ENCODE peak calls at places on chromosomes 16 and 17, in ten cellular contexts. One of them, this sample, is unnamed.

GRCh38 chr17:15409721-15410247 is 57.6 kb downstream of the CDRT4 start:
- DNase-seq in aorta: peak; percentile 72
- DNase-seq in EL: peak; percentile 94
- DNase-seq in HTR-8/SVneo: peak; percentile 74
- DNase-seq in GM12891: no peak
- DNase-seq in stimulated activated CD4-positive, alpha-beta T cell treated with anti-CD3 and anti-CD28 coated beads, Interleukin-1b, Interleukin-23, amount 100 ng/mL, for 1 hour: no peak
- DNase-seq in CD4-positive, alpha-beta T cell: no peak
- DNase-seq in GF-D8: no peak
- DNase-seq in EH: peak; percentile 97
- DNase-seq in skeletal muscle cell: peak; percentile 83
- DNase-seq in this sample: no peak

GRCh38 chr16:67833035-67833417 is 9.1 kb upstream of the THAP11 start:
- DNase-seq in EH: peak; percentile 83
- DNase-seq in GF-D8: no peak
- DNase-seq in GM12891: no peak
- DNase-seq in skeletal muscle cell: no peak
- DNase-seq in CD4-positive, alpha-beta T cell: no peak
- DNase-seq in EL: peak; percentile 84
- DNase-seq in aorta: no peak
- DNase-seq in stimulated activated CD4-positive, alpha-beta T cell treated with anti-CD3 and anti-CD28 coated beads, Interleukin-1b, Interleukin-23, amount 100 ng/mL, for 1 hour: no peak
- DNase-seq in HTR-8/SVneo: no peak
- DNase-seq in this sample: peak; percentile 21

GRCh38 chr17:42531455-42532354 is 4.3 kb upstream of the NAGLU start:
- DNase-seq in stimulated activated CD4-positive, alpha-beta T cell treated with anti-CD3 and anti-CD28 coated beads, Interleukin-1b, Interleukin-23, amount 100 ng/mL, for 1 hour: no peak
- DNase-seq in GM12891: no peak
- DNase-seq in HTR-8/SVneo: no peak
- DNase-seq in aorta: peak; percentile 78
- DNase-seq in GF-D8: peak; percentile 41
- DNase-seq in EH: peak; percentile 64
- DNase-seq in CD4-positive, alpha-beta T cell: peak; percentile 26
- DNase-seq in skeletal muscle cell: no peak
- DNase-seq in EL: peak; percentile 59
- DNase-seq in this sample: peak; percentile 56

GRCh38 chr17:3020381-3020780 is 43.0 kb downstream of the OR1D5 start:
- DNase-seq in EL: no peak
- DNase-seq in stimulated activated CD4-positive, alpha-beta T cell treated with anti-CD3 and anti-CD28 coated beads, Interleukin-1b, Interleukin-23, amount 100 ng/mL, for 1 hour: no peak
- DNase-seq in aorta: peak; percentile 14
- DNase-seq in skeletal muscle cell: no peak
- DNase-seq in GF-D8: no peak
- DNase-seq in CD4-positive, alpha-beta T cell: no peak
- DNase-seq in GM12891: no peak
- DNase-seq in EH: no peak
- DNase-seq in HTR-8/SVneo: no peak
- DNase-seq in this sample: no peak

GRCh38 chr16:11213799-11214198 is 42.2 kb downstream of the SOCS1 start:
- DNase-seq in CD4-positive, alpha-beta T cell: no peak
- DNase-seq in GF-D8: no peak
- DNase-seq in stimulated activated CD4-positive, alpha-beta T cell treated with anti-CD3 and anti-CD28 coated beads, Interleukin-1b, Interleukin-23, amount 100 ng/mL, for 1 hour: no peak
- DNase-seq in skeletal muscle cell: no peak
- DNase-seq in aorta: no peak
- DNase-seq in HTR-8/SVneo: no peak
- DNase-seq in EH: no peak
- DNase-seq in EL: no peak
- DNase-seq in GM12891: no peak
- DNase-seq in this sample: no peak

GRCh38 chr17:75959046-75959838 is 18.4 kb upstream of the FBF1 start:
- DNase-seq in HTR-8/SVneo: no peak
- DNase-seq in skeletal muscle cell: no peak
- DNase-seq in aorta: no peak
- DNase-seq in EL: no peak
- DNase-seq in GM12891: no peak
- DNase-seq in CD4-positive, alpha-beta T cell: no peak
- DNase-seq in stimulated activated CD4-positive, alpha-beta T cell treated with anti-CD3 and anti-CD28 coated beads, Interleukin-1b, Interleukin-23, amount 100 ng/mL, for 1 hour: no peak
- DNase-seq in GF-D8: no peak
- DNase-seq in EH: no peak
- DNase-seq in this sample: no peak

GRCh38 chr16:3305109-3306068 is at the start of the genes TIGD7 and ZNF75A:
- DNase-seq in HTR-8/SVneo: peak; percentile 90
- DNase-seq in GF-D8: peak; percentile 82
- DNase-seq in GM12891: peak; percentile 88
- DNase-seq in stimulated activated CD4-positive, alpha-beta T cell treated with anti-CD3 and anti-CD28 coated beads, Interleukin-1b, Interleukin-23, amount 100 ng/mL, for 1 hour: peak; percentile 53
- DNase-seq in CD4-positive, alpha-beta T cell: peak; percentile 72
- DNase-seq in EL: peak; percentile 89
- DNase-seq in EH: peak; percentile 90
- DNase-seq in aorta: peak; percentile 93
- DNase-seq in skeletal muscle cell: peak; percentile 68
- DNase-seq in this sample: peak; percentile 86

GRCh38 chr16:88376835-88377726 is 5.7 kb upstream of the ZNF469 start:
- DNase-seq in CD4-positive, alpha-beta T cell: no peak
- DNase-seq in stimulated activated CD4-positive, alpha-beta T cell treated with anti-CD3 and anti-CD28 coated beads, Interleukin-1b, Interleukin-23, amount 100 ng/mL, for 1 hour: no peak
- DNase-seq in GF-D8: no peak
- DNase-seq in skeletal muscle cell: no peak
- DNase-seq in EH: peak; percentile 71
- DNase-seq in HTR-8/SVneo: no peak
- DNase-seq in GM12891: no peak
- DNase-seq in EL: peak; percentile 44
- DNase-seq in aorta: peak; percentile 35
- DNase-seq in this sample: no peak

GRCh38 chr17:63437287-63438091 is 8.6 kb downstream of the CYB561 start:
- DNase-seq in GF-D8: no peak
- DNase-seq in CD4-positive, alpha-beta T cell: no peak
- DNase-seq in EH: no peak
- DNase-seq in aorta: peak; percentile 52
- DNase-seq in stimulated activated CD4-positive, alpha-beta T cell treated with anti-CD3 and anti-CD28 coated beads, Interleukin-1b, Interleukin-23, amount 100 ng/mL, for 1 hour: no peak
- DNase-seq in EL: no peak
- DNase-seq in HTR-8/SVneo: no peak
- DNase-seq in skeletal muscle cell: no peak
- DNase-seq in GM12891: no peak
- DNase-seq in this sample: no peak

GRCh38 chr17:65071861-65072260 is 15.3 kb upstream of the GNA13 start:
- DNase-seq in GF-D8: no peak
- DNase-seq in HTR-8/SVneo: no peak
- DNase-seq in CD4-positive, alpha-beta T cell: no peak
- DNase-seq in GM12891: no peak
- DNase-seq in aorta: no peak
- DNase-seq in EH: peak; percentile 50
- DNase-seq in stimulated activated CD4-positive, alpha-beta T cell treated with anti-CD3 and anti-CD28 coated beads, Interleukin-1b, Interleukin-23, amount 100 ng/mL, for 1 hour: no peak
- DNase-seq in EL: peak; percentile 46
- DNase-seq in skeletal muscle cell: no peak
- DNase-seq in this sample: no peak

GRCh38 chr17:44733753-44734152 is 25.0 kb upstream of the ADAM11 start:
- DNase-seq in HTR-8/SVneo: peak; percentile 48
- DNase-seq in aorta: no peak
- DNase-seq in EL: no peak
- DNase-seq in GF-D8: no peak
- DNase-seq in CD4-positive, alpha-beta T cell: no peak
- DNase-seq in skeletal muscle cell: no peak
- DNase-seq in EH: peak; percentile 11
- DNase-seq in stimulated activated CD4-positive, alpha-beta T cell treated with anti-CD3 and anti-CD28 coated beads, Interleukin-1b, Interleukin-23, amount 100 ng/mL, for 1 hour: no peak
- DNase-seq in GM12891: no peak
- DNase-seq in this sample: no peak

GRCh38 chr17:74690409-74690825 is 22.3 kb downstream of the CD300LF start:
- DNase-seq in EH: no peak
- DNase-seq in skeletal muscle cell: no peak
- DNase-seq in HTR-8/SVneo: no peak
- DNase-seq in EL: no peak
- DNase-seq in aorta: peak; percentile 79
- DNase-seq in stimulated activated CD4-positive, alpha-beta T cell treated with anti-CD3 and anti-CD28 coated beads, Interleukin-1b, Interleukin-23, amount 100 ng/mL, for 1 hour: no peak
- DNase-seq in GF-D8: peak; percentile 99
- DNase-seq in GM12891: no peak
- DNase-seq in CD4-positive, alpha-beta T cell: no peak
- DNase-seq in this sample: no peak

GRCh38 chr16:2085669-2086068 is 37.9 kb downstream of the TSC2 start:
- DNase-seq in HTR-8/SVneo: no peak
- DNase-seq in CD4-positive, alpha-beta T cell: no peak
- DNase-seq in EH: peak; percentile 44
- DNase-seq in skeletal muscle cell: no peak
- DNase-seq in EL: no peak
- DNase-seq in GF-D8: no peak
- DNase-seq in stimulated activated CD4-positive, alpha-beta T cell treated with anti-CD3 and anti-CD28 coated beads, Interleukin-1b, Interleukin-23, amount 100 ng/mL, for 1 hour: no peak
- DNase-seq in GM12891: no peak
- DNase-seq in aorta: no peak
- DNase-seq in this sample: no peak

GRCh38 chr16:89007371-89008249 is 30.6 kb upstream of the CBFA2T3 start:
- DNase-seq in stimulated activated CD4-positive, alpha-beta T cell treated with anti-CD3 and anti-CD28 coated beads, Interleukin-1b, Interleukin-23, amount 100 ng/mL, for 1 hour: no peak
- DNase-seq in CD4-positive, alpha-beta T cell: no peak
- DNase-seq in GM12891: no peak
- DNase-seq in aorta: no peak
- DNase-seq in GF-D8: no peak
- DNase-seq in EH: no peak
- DNase-seq in EL: no peak
- DNase-seq in skeletal muscle cell: no peak
- DNase-seq in HTR-8/SVneo: no peak
- DNase-seq in this sample: no peak

GRCh38 chr16:31460582-31461002 is 1.3 kb downstream of the ARMC5 start:
- DNase-seq in skeletal muscle cell: no peak
- DNase-seq in CD4-positive, alpha-beta T cell: no peak
- DNase-seq in stimulated activated CD4-positive, alpha-beta T cell treated with anti-CD3 and anti-CD28 coated beads, Interleukin-1b, Interleukin-23, amount 100 ng/mL, for 1 hour: no peak
- DNase-seq in HTR-8/SVneo: no peak
- DNase-seq in aorta: no peak
- DNase-seq in GM12891: no peak
- DNase-seq in EL: peak; percentile 45
- DNase-seq in GF-D8: no peak
- DNase-seq in EH: peak; percentile 76
- DNase-seq in this sample: no peak

GRCh38 chr16:24980077-24980793 is 34.9 kb downstream of the ARHGAP17 start:
- DNase-seq in skeletal muscle cell: no peak
- DNase-seq in aorta: no peak
- DNase-seq in EL: peak; percentile 62
- DNase-seq in CD4-positive, alpha-beta T cell: no peak
- DNase-seq in GM12891: no peak
- DNase-seq in EH: peak; percentile 49
- DNase-seq in GF-D8: no peak
- DNase-seq in HTR-8/SVneo: no peak
- DNase-seq in stimulated activated CD4-positive, alpha-beta T cell treated with anti-CD3 and anti-CD28 coated beads, Interleukin-1b, Interleukin-23, amount 100 ng/mL, for 1 hour: no peak
- DNase-seq in this sample: no peak

GRCh38 chr16:83779881-83780280 is 27.9 kb upstream of the HSBP1 start:
- DNase-seq in aorta: no peak
- DNase-seq in stimulated activated CD4-positive, alpha-beta T cell treated with anti-CD3 and anti-CD28 coated beads, Interleukin-1b, Interleukin-23, amount 100 ng/mL, for 1 hour: no peak
- DNase-seq in skeletal muscle cell: peak; percentile 12
- DNase-seq in HTR-8/SVneo: no peak
- DNase-seq in CD4-positive, alpha-beta T cell: no peak
- DNase-seq in EL: peak; percentile 58
- DNase-seq in GF-D8: no peak
- DNase-seq in EH: peak; percentile 84
- DNase-seq in GM12891: no peak
- DNase-seq in this sample: no peak

GRCh38 chr17:30372755-30373154 is 6.0 kb upstream of the CPD start:
- DNase-seq in skeletal muscle cell: no peak
- DNase-seq in HTR-8/SVneo: peak; percentile 56
- DNase-seq in stimulated activated CD4-positive, alpha-beta T cell treated with anti-CD3 and anti-CD28 coated beads, Interleukin-1b, Interleukin-23, amount 100 ng/mL, for 1 hour: no peak
- DNase-seq in EL: peak; percentile 52
- DNase-seq in aorta: no peak
- DNase-seq in CD4-positive, alpha-beta T cell: no peak
- DNase-seq in GM12891: no peak
- DNase-seq in GF-D8: no peak
- DNase-seq in EH: peak; percentile 15
- DNase-seq in this sample: no peak

GRCh38 chr17:41048441-41048840 is 1.3 kb upstream of the KRTAP2-1 start:
- DNase-seq in stimulated activated CD4-positive, alpha-beta T cell treated with anti-CD3 and anti-CD28 coated beads, Interleukin-1b, Interleukin-23, amount 100 ng/mL, for 1 hour: no peak
- DNase-seq in EL: peak; percentile 95
- DNase-seq in CD4-positive, alpha-beta T cell: no peak
- DNase-seq in skeletal muscle cell: no peak
- DNase-seq in HTR-8/SVneo: peak; percentile 62
- DNase-seq in aorta: no peak
- DNase-seq in GM12891: no peak
- DNase-seq in EH: peak; percentile 96
- DNase-seq in GF-D8: no peak
- DNase-seq in this sample: no peak

GRCh38 chr17:56982312-56982711 is 4.4 kb downstream of the SCPEP1 start:
- DNase-seq in HTR-8/SVneo: no peak
- DNase-seq in skeletal muscle cell: no peak
- DNase-seq in aorta: no peak
- DNase-seq in GM12891: no peak
- DNase-seq in EH: no peak
- DNase-seq in stimulated activated CD4-positive, alpha-beta T cell treated with anti-CD3 and anti-CD28 coated beads, Interleukin-1b, Interleukin-23, amount 100 ng/mL, for 1 hour: no peak
- DNase-seq in EL: no peak
- DNase-seq in CD4-positive, alpha-beta T cell: no peak
- DNase-seq in GF-D8: no peak
- DNase-seq in this sample: no peak

GRCh38 chr16:27284865-27285675 is 16.5 kb upstream of the NSMCE1 start:
- DNase-seq in HTR-8/SVneo: no peak
- DNase-seq in GF-D8: no peak
- DNase-seq in GM12891: no peak
- DNase-seq in skeletal muscle cell: no peak
- DNase-seq in aorta: no peak
- DNase-seq in EH: no peak
- DNase-seq in stimulated activated CD4-positive, alpha-beta T cell treated with anti-CD3 and anti-CD28 coated beads, Interleukin-1b, Interleukin-23, amount 100 ng/mL, for 1 hour: no peak
- DNase-seq in CD4-positive, alpha-beta T cell: no peak
- DNase-seq in EL: no peak
- DNase-seq in this sample: no peak

GRCh38 chr16:9102379-9102778 is 10.9 kb downstream of the HAPSTR1 start:
- DNase-seq in stimulated activated CD4-positive, alpha-beta T cell treated with anti-CD3 and anti-CD28 coated beads, Interleukin-1b, Interleukin-23, amount 100 ng/mL, for 1 hour: no peak
- DNase-seq in GM12891: no peak
- DNase-seq in HTR-8/SVneo: peak; percentile 45
- DNase-seq in skeletal muscle cell: peak; percentile 56
- DNase-seq in EH: peak; percentile 95
- DNase-seq in EL: peak; percentile 93
- DNase-seq in aorta: no peak
- DNase-seq in GF-D8: peak; percentile 22
- DNase-seq in CD4-positive, alpha-beta T cell: no peak
- DNase-seq in this sample: no peak

GRCh38 chr16:71526111-71526998 is at the start of gene CHST4:
- DNase-seq in aorta: no peak
- DNase-seq in GF-D8: no peak
- DNase-seq in HTR-8/SVneo: peak; percentile 83
- DNase-seq in GM12891: no peak
- DNase-seq in stimulated activated CD4-positive, alpha-beta T cell treated with anti-CD3 and anti-CD28 coated beads, Interleukin-1b, Interleukin-23, amount 100 ng/mL, for 1 hour: no peak
- DNase-seq in EL: peak; percentile 81
- DNase-seq in skeletal muscle cell: peak; percentile 31
- DNase-seq in CD4-positive, alpha-beta T cell: no peak
- DNase-seq in EH: peak; percentile 69
- DNase-seq in this sample: no peak

GRCh38 chr17:5537251-5537650 is 47.1 kb downstream of the NLRP1 start:
- DNase-seq in GF-D8: no peak
- DNase-seq in stimulated activated CD4-positive, alpha-beta T cell treated with anti-CD3 and anti-CD28 coated beads, Interleukin-1b, Interleukin-23, amount 100 ng/mL, for 1 hour: no peak
- DNase-seq in GM12891: no peak
- DNase-seq in aorta: no peak
- DNase-seq in CD4-positive, alpha-beta T cell: no peak
- DNase-seq in HTR-8/SVneo: no peak
- DNase-seq in EH: peak; percentile 49
- DNase-seq in skeletal muscle cell: peak; percentile 25
- DNase-seq in EL: no peak
- DNase-seq in this sample: no peak

GRCh38 chr16:52528393-52529080 is 18.4 kb downstream of the TOX3 start:
- DNase-seq in HTR-8/SVneo: no peak
- DNase-seq in CD4-positive, alpha-beta T cell: no peak
- DNase-seq in EL: no peak
- DNase-seq in GM12891: no peak
- DNase-seq in EH: no peak
- DNase-seq in skeletal muscle cell: no peak
- DNase-seq in GF-D8: no peak
- DNase-seq in aorta: no peak
- DNase-seq in stimulated activated CD4-positive, alpha-beta T cell treated with anti-CD3 and anti-CD28 coated beads, Interleukin-1b, Interleukin-23, amount 100 ng/mL, for 1 hour: no peak
- DNase-seq in this sample: no peak

GRCh38 chr16:84606081-84606875 is 11.6 kb downstream of the COTL1 start:
- DNase-seq in EH: no peak
- DNase-seq in CD4-positive, alpha-beta T cell: no peak
- DNase-seq in GM12891: no peak
- DNase-seq in HTR-8/SVneo: no peak
- DNase-seq in EL: no peak
- DNase-seq in skeletal muscle cell: no peak
- DNase-seq in stimulated activated CD4-positive, alpha-beta T cell treated with anti-CD3 and anti-CD28 coated beads, Interleukin-1b, Interleukin-23, amount 100 ng/mL, for 1 hour: no peak
- DNase-seq in aorta: no peak
- DNase-seq in GF-D8: no peak
- DNase-seq in this sample: peak; percentile 80

GRCh38 chr16:58028541-58029070 is 3.1 kb downstream of the MMP15 start:
- DNase-seq in HTR-8/SVneo: no peak
- DNase-seq in GF-D8: peak; percentile 67
- DNase-seq in stimulated activated CD4-positive, alpha-beta T cell treated with anti-CD3 and anti-CD28 coated beads, Interleukin-1b, Interleukin-23, amount 100 ng/mL, for 1 hour: no peak
- DNase-seq in CD4-positive, alpha-beta T cell: no peak
- DNase-seq in GM12891: no peak
- DNase-seq in EH: peak; percentile 26
- DNase-seq in aorta: no peak
- DNase-seq in EL: peak; percentile 45
- DNase-seq in skeletal muscle cell: no peak
- DNase-seq in this sample: no peak

GRCh38 chr17:32279933-32280716 is 14.5 kb downstream of the RHBDL3 start:
- DNase-seq in EH: no peak
- DNase-seq in GM12891: no peak
- DNase-seq in skeletal muscle cell: no peak
- DNase-seq in aorta: no peak
- DNase-seq in GF-D8: no peak
- DNase-seq in HTR-8/SVneo: no peak
- DNase-seq in CD4-positive, alpha-beta T cell: no peak
- DNase-seq in EL: no peak
- DNase-seq in stimulated activated CD4-positive, alpha-beta T cell treated with anti-CD3 and anti-CD28 coated beads, Interleukin-1b, Interleukin-23, amount 100 ng/mL, for 1 hour: no peak
- DNase-seq in this sample: no peak